ENCODE peak calls at places on chromosomes 1 and 21, in nine cellular contexts. One of them, this sample, is unnamed.

GRCh38 chr1:86064899-86065298 is 91.7 kb downstream of the COL24A1 start:
- DNase-seq in RCC 7860: no peak
- DNase-seq in tibial nerve: no peak
- DNase-seq in suprapubic skin: no peak
- DNase-seq in stimulated activated effector memory CD8-positive, alpha-beta T cell treated with anti-CD3 and anti-CD28 coated beads, Interleukin-12 subunit alpha, Interleukin-12 subunit beta, amount 100 ng/mL, for 72 hours: no peak
- DNase-seq in coronary artery: no peak
- DNase-seq in lower lobe of right lung: no peak
- DNase-seq in T-cell: no peak
- DNase-seq in cerebellum: no peak
- DNase-seq in this sample: no peak

GRCh38 chr1:182664281-182664680 is 20.1 kb downstream of the RGS8 start:
- DNase-seq in RCC 7860: no peak
- DNase-seq in tibial nerve: no peak
- DNase-seq in suprapubic skin: no peak
- DNase-seq in stimulated activated effector memory CD8-positive, alpha-beta T cell treated with anti-CD3 and anti-CD28 coated beads, Interleukin-12 subunit alpha, Interleukin-12 subunit beta, amount 100 ng/mL, for 72 hours: no peak
- DNase-seq in coronary artery: no peak
- DNase-seq in lower lobe of right lung: no peak
- DNase-seq in T-cell: no peak
- DNase-seq in cerebellum: no peak
- DNase-seq in this sample: no peak

GRCh38 chr1:186681806-186682205 is 1.6 kb upstream of the PTGS2 start:
- DNase-seq in RCC 7860: no peak
- DNase-seq in tibial nerve: no peak
- DNase-seq in suprapubic skin: no peak
- DNase-seq in stimulated activated effector memory CD8-positive, alpha-beta T cell treated with anti-CD3 and anti-CD28 coated beads, Interleukin-12 subunit alpha, Interleukin-12 subunit beta, amount 100 ng/mL, for 72 hours: no peak
- DNase-seq in coronary artery: no peak
- DNase-seq in lower lobe of right lung: no peak
- DNase-seq in T-cell: no peak
- DNase-seq in cerebellum: no peak
- DNase-seq in this sample: no peak

GRCh38 chr21:36550761-36551160 is 70.8 kb upstream of the CLDN14 start:
- DNase-seq in RCC 7860: no peak
- DNase-seq in tibial nerve: no peak
- DNase-seq in suprapubic skin: no peak
- DNase-seq in stimulated activated effector memory CD8-positive, alpha-beta T cell treated with anti-CD3 and anti-CD28 coated beads, Interleukin-12 subunit alpha, Interleukin-12 subunit beta, amount 100 ng/mL, for 72 hours: no peak
- DNase-seq in coronary artery: no peak
- DNase-seq in lower lobe of right lung: no peak
- DNase-seq in T-cell: no peak
- DNase-seq in cerebellum: no peak
- DNase-seq in this sample: no peak

GRCh38 chr1:174877208-174877673 is 122.5 kb upstream of the CACYBP start:
- DNase-seq in RCC 7860: no peak
- DNase-seq in tibial nerve: no peak
- DNase-seq in suprapubic skin: no peak
- DNase-seq in stimulated activated effector memory CD8-positive, alpha-beta T cell treated with anti-CD3 and anti-CD28 coated beads, Interleukin-12 subunit alpha, Interleukin-12 subunit beta, amount 100 ng/mL, for 72 hours: no peak
- DNase-seq in coronary artery: no peak
- DNase-seq in lower lobe of right lung: no peak
- DNase-seq in T-cell: no peak
- DNase-seq in cerebellum: no peak
- DNase-seq in this sample: no peak

GRCh38 chr1:17909634-17910033 is 154.5 kb downstream of the ACTL8 start:
- DNase-seq in RCC 7860: no peak
- DNase-seq in tibial nerve: no peak
- DNase-seq in suprapubic skin: no peak
- DNase-seq in stimulated activated effector memory CD8-positive, alpha-beta T cell treated with anti-CD3 and anti-CD28 coated beads, Interleukin-12 subunit alpha, Interleukin-12 subunit beta, amount 100 ng/mL, for 72 hours: no peak
- DNase-seq in coronary artery: no peak
- DNase-seq in lower lobe of right lung: no peak
- DNase-seq in T-cell: no peak
- DNase-seq in cerebellum: no peak
- DNase-seq in this sample: no peak

GRCh38 chr1:33007190-33008050 is 29.3 kb downstream of the AK2 start:
- DNase-seq in RCC 7860: peak
- DNase-seq in tibial nerve: peak
- DNase-seq in suprapubic skin: no peak
- DNase-seq in stimulated activated effector memory CD8-positive, alpha-beta T cell treated with anti-CD3 and anti-CD28 coated beads, Interleukin-12 subunit alpha, Interleukin-12 subunit beta, amount 100 ng/mL, for 72 hours: no peak
- DNase-seq in coronary artery: no peak
- DNase-seq in lower lobe of right lung: no peak
- DNase-seq in T-cell: no peak
- DNase-seq in cerebellum: peak
- DNase-seq in this sample: peak

GRCh38 chr1:2451744-2452582 is 24.1 kb upstream of the PLCH2 start:
- DNase-seq in RCC 7860: peak
- DNase-seq in tibial nerve: no peak
- DNase-seq in suprapubic skin: no peak
- DNase-seq in stimulated activated effector memory CD8-positive, alpha-beta T cell treated with anti-CD3 and anti-CD28 coated beads, Interleukin-12 subunit alpha, Interleukin-12 subunit beta, amount 100 ng/mL, for 72 hours: no peak
- DNase-seq in coronary artery: no peak
- DNase-seq in lower lobe of right lung: no peak
- DNase-seq in T-cell: no peak
- DNase-seq in cerebellum: no peak
- DNase-seq in this sample: no peak

GRCh38 chr1:204225841-204226745 is 12.3 kb upstream of the GOLT1A start:
- DNase-seq in RCC 7860: no peak
- DNase-seq in tibial nerve: no peak
- DNase-seq in suprapubic skin: peak
- DNase-seq in stimulated activated effector memory CD8-positive, alpha-beta T cell treated with anti-CD3 and anti-CD28 coated beads, Interleukin-12 subunit alpha, Interleukin-12 subunit beta, amount 100 ng/mL, for 72 hours: no peak
- DNase-seq in coronary artery: no peak
- DNase-seq in lower lobe of right lung: no peak
- DNase-seq in T-cell: no peak
- DNase-seq in cerebellum: no peak
- DNase-seq in this sample: no peak

GRCh38 chr1:207077470-207078377 is 10.9 kb upstream of the C4BPB start:
- DNase-seq in RCC 7860: peak
- DNase-seq in tibial nerve: peak
- DNase-seq in suprapubic skin: no peak
- DNase-seq in stimulated activated effector memory CD8-positive, alpha-beta T cell treated with anti-CD3 and anti-CD28 coated beads, Interleukin-12 subunit alpha, Interleukin-12 subunit beta, amount 100 ng/mL, for 72 hours: peak
- DNase-seq in coronary artery: no peak
- DNase-seq in lower lobe of right lung: no peak
- DNase-seq in T-cell: peak
- DNase-seq in cerebellum: peak
- DNase-seq in this sample: peak

GRCh38 chr1:89552481-89553194 is 28.0 kb downstream of the LRRC8B start:
- DNase-seq in RCC 7860: no peak
- DNase-seq in tibial nerve: no peak
- DNase-seq in suprapubic skin: no peak
- DNase-seq in stimulated activated effector memory CD8-positive, alpha-beta T cell treated with anti-CD3 and anti-CD28 coated beads, Interleukin-12 subunit alpha, Interleukin-12 subunit beta, amount 100 ng/mL, for 72 hours: no peak
- DNase-seq in coronary artery: no peak
- DNase-seq in lower lobe of right lung: no peak
- DNase-seq in T-cell: no peak
- DNase-seq in cerebellum: no peak
- DNase-seq in this sample: peak

GRCh38 chr1:204337047-204337446 is 22.7 kb downstream of the PLEKHA6 start:
- DNase-seq in RCC 7860: no peak
- DNase-seq in tibial nerve: no peak
- DNase-seq in suprapubic skin: no peak
- DNase-seq in stimulated activated effector memory CD8-positive, alpha-beta T cell treated with anti-CD3 and anti-CD28 coated beads, Interleukin-12 subunit alpha, Interleukin-12 subunit beta, amount 100 ng/mL, for 72 hours: no peak
- DNase-seq in coronary artery: no peak
- DNase-seq in lower lobe of right lung: no peak
- DNase-seq in T-cell: no peak
- DNase-seq in cerebellum: no peak
- DNase-seq in this sample: no peak

GRCh38 chr1:9291914-9292360 is 757 bp upstream of the SPSB1 start:
- DNase-seq in RCC 7860: no peak
- DNase-seq in tibial nerve: peak
- DNase-seq in suprapubic skin: no peak
- DNase-seq in stimulated activated effector memory CD8-positive, alpha-beta T cell treated with anti-CD3 and anti-CD28 coated beads, Interleukin-12 subunit alpha, Interleukin-12 subunit beta, amount 100 ng/mL, for 72 hours: no peak
- DNase-seq in coronary artery: no peak
- DNase-seq in lower lobe of right lung: no peak
- DNase-seq in T-cell: no peak
- DNase-seq in cerebellum: no peak
- DNase-seq in this sample: peak

GRCh38 chr1:155777541-155777940 is 79.5 kb downstream of the GON4L start:
- DNase-seq in RCC 7860: no peak
- DNase-seq in tibial nerve: no peak
- DNase-seq in suprapubic skin: no peak
- DNase-seq in stimulated activated effector memory CD8-positive, alpha-beta T cell treated with anti-CD3 and anti-CD28 coated beads, Interleukin-12 subunit alpha, Interleukin-12 subunit beta, amount 100 ng/mL, for 72 hours: no peak
- DNase-seq in coronary artery: no peak
- DNase-seq in lower lobe of right lung: no peak
- DNase-seq in T-cell: no peak
- DNase-seq in cerebellum: no peak
- DNase-seq in this sample: no peak

GRCh38 chr1:156487862-156488261 is 12.7 kb downstream of the MEF2D start:
- DNase-seq in RCC 7860: peak
- DNase-seq in tibial nerve: no peak
- DNase-seq in suprapubic skin: no peak
- DNase-seq in stimulated activated effector memory CD8-positive, alpha-beta T cell treated with anti-CD3 and anti-CD28 coated beads, Interleukin-12 subunit alpha, Interleukin-12 subunit beta, amount 100 ng/mL, for 72 hours: peak
- DNase-seq in coronary artery: no peak
- DNase-seq in lower lobe of right lung: no peak
- DNase-seq in T-cell: no peak
- DNase-seq in cerebellum: no peak
- DNase-seq in this sample: peak

GRCh38 chr1:229730573-229730972 is 104.5 kb downstream of the URB2 start:
- DNase-seq in RCC 7860: no peak
- DNase-seq in tibial nerve: no peak
- DNase-seq in suprapubic skin: no peak
- DNase-seq in stimulated activated effector memory CD8-positive, alpha-beta T cell treated with anti-CD3 and anti-CD28 coated beads, Interleukin-12 subunit alpha, Interleukin-12 subunit beta, amount 100 ng/mL, for 72 hours: no peak
- DNase-seq in coronary artery: no peak
- DNase-seq in lower lobe of right lung: no peak
- DNase-seq in T-cell: no peak
- DNase-seq in cerebellum: no peak
- DNase-seq in this sample: no peak

GRCh38 chr1:159000627-159001026 is 9.1 kb upstream of the IFI16 start:
- DNase-seq in RCC 7860: peak
- DNase-seq in tibial nerve: peak
- DNase-seq in suprapubic skin: peak
- DNase-seq in stimulated activated effector memory CD8-positive, alpha-beta T cell treated with anti-CD3 and anti-CD28 coated beads, Interleukin-12 subunit alpha, Interleukin-12 subunit beta, amount 100 ng/mL, for 72 hours: no peak
- DNase-seq in coronary artery: peak
- DNase-seq in lower lobe of right lung: peak
- DNase-seq in T-cell: no peak
- DNase-seq in cerebellum: no peak
- DNase-seq in this sample: peak

GRCh38 chr1:38772953-38773352 is 86.6 kb downstream of the RRAGC start:
- DNase-seq in RCC 7860: no peak
- DNase-seq in tibial nerve: no peak
- DNase-seq in suprapubic skin: no peak
- DNase-seq in stimulated activated effector memory CD8-positive, alpha-beta T cell treated with anti-CD3 and anti-CD28 coated beads, Interleukin-12 subunit alpha, Interleukin-12 subunit beta, amount 100 ng/mL, for 72 hours: no peak
- DNase-seq in coronary artery: no peak
- DNase-seq in lower lobe of right lung: no peak
- DNase-seq in T-cell: no peak
- DNase-seq in cerebellum: no peak
- DNase-seq in this sample: no peak

This sample was measured in gastrocnemius medialis.